ENCODE peak calls at places on chromosome 17, in six cellular contexts. X is neural progenitor cell, K is cardiac muscle cell, M is ascending aorta, S is AG04450, E is HCT116. C is an unnamed sample.

GRCh38 chr17:66638707-66639479 is 196.0 kb upstream of the CACNG5 start:
- DNase-seq in S (no peak), K (no peak), M (no peak), X (no peak), E (no peak), C (no peak)

GRCh38 chr17:36592316-36592710 is 634 bp downstream of the DHRS11 start:
- DNase-seq in E (no peak), S (no peak), M (no peak), K (peak), X (peak), C (no peak)

GRCh38 chr17:39212200-39212810 is 12.2 kb downstream of the RPL19 start:
- DNase-seq in E (no peak), K (no peak), X (no peak), S (no peak), M (no peak), C (no peak)

GRCh38 chr17:40303706-40304450 is 5.1 kb upstream of the RARA start:
- DNase-seq in K (no peak), E (no peak), S (no peak), X (no peak), M (no peak), C (no peak)

GRCh38 chr17:16122697-16123434 is 92.5 kb downstream of the NCOR1 start:
- DNase-seq in S (no peak), K (no peak), M (no peak), E (no peak), X (no peak), C (no peak)

GRCh38 chr17:72946126-72946525 is 146.4 kb downstream of the SLC39A11 start:
- DNase-seq in E (no peak), M (no peak), X (no peak), K (no peak), S (no peak), C (no peak)

GRCh38 chr17:49230636-49231562 is at the start of gene PHOSPHO1:
- DNase-seq in E (peak), K (peak), M (peak), S (peak), X (peak), C (peak)

GRCh38 chr17:9828296-9829059 is 2.8 kb downstream of the GLP2R start:
- DNase-seq in M (no peak), E (no peak), S (no peak), K (no peak), X (no peak), C (no peak)

GRCh38 chr17:6507535-6507934 is 48.8 kb downstream of the PITPNM3 start:
- DNase-seq in K (no peak), M (no peak), S (peak), E (peak), X (no peak), C (peak)

GRCh38 chr17:39826334-39826733 is 37.8 kb downstream of the IKZF3 start:
- DNase-seq in E (no peak), X (no peak), S (no peak), K (no peak), M (no peak), C (no peak)

GRCh38 chr17:32161029-32161428 is 18.7 kb downstream of the RHOT1 start:
- DNase-seq in K (no peak), S (no peak), X (no peak), E (no peak), M (no peak), C (peak)

GRCh38 chr17:49996495-49997255 is 1.7 kb upstream of the DLX3 start:
- DNase-seq in E (no peak), K (peak), S (no peak), M (no peak), X (peak), C (no peak)

GRCh38 chr17:68511254-68511670 is 968 bp upstream of the PRKAR1A start:
- DNase-seq in K (no peak), M (no peak), X (no peak), E (no peak), S (no peak), C (no peak)

GRCh38 chr17:5413682-5414081 is 5.8 kb downstream of the NUP88 start:
- DNase-seq in S (peak), X (no peak), M (no peak), K (no peak), E (peak), C (peak)

GRCh38 chr17:7997186-7997585 is 5.2 kb upstream of the GUCY2D start:
- DNase-seq in X (peak), E (peak), M (no peak), K (peak), S (no peak), C (no peak)

GRCh38 chr17:19724501-19725420 is 8.4 kb upstream of the SLC47A2 start:
- DNase-seq in S (no peak), K (no peak), E (no peak), X (no peak), M (peak), C (no peak)

GRCh38 chr17:48241131-48241591 is 133.6 kb downstream of the SNX11 start:
- DNase-seq in M (peak), S (no peak), E (peak), K (no peak), X (no peak), C (peak)

GRCh38 chr17:2140683-2141082 is 85.8 kb downstream of the HIC1 start:
- DNase-seq in X (no peak), E (no peak), S (no peak), M (no peak), K (no peak), C (no peak)

GRCh38 chr17:2143332-2143731 is 88.4 kb downstream of the HIC1 start:
- DNase-seq in M (no peak), S (no peak), K (no peak), X (no peak), E (no peak), C (no peak)

GRCh38 chr17:2138768-2139167 is 83.9 kb downstream of the HIC1 start:
- DNase-seq in E (no peak), K (peak), S (no peak), X (no peak), M (no peak), C (no peak)

GRCh38 chr17:2138318-2138717 is 83.4 kb downstream of the HIC1 start:
- DNase-seq in K (peak), E (no peak), M (no peak), X (no peak), S (no peak), C (no peak)

GRCh38 chr17:2137342-2138098 is 82.6 kb downstream of the HIC1 start:
- DNase-seq in X (peak), K (no peak), M (no peak), E (peak), S (no peak), C (peak)
- H3K27ac ChIP-seq in X (no peak), K (peak), M (no peak), E (no peak), S (peak), C (peak)

GRCh38 chr17:63568563-63568962 is 18.3 kb downstream of the DCAF7 start:
- DNase-seq in M (no peak), E (no peak), S (no peak), X (no peak), K (no peak), C (no peak)

GRCh38 chr17:63578769-63579111 is 22.0 kb upstream of the TACO1 start:
- DNase-seq in S (no peak), M (no peak), X (no peak), K (no peak), E (no peak), C (no peak)

GRCh38 chr17:63571632-63572310 is 21.5 kb downstream of the DCAF7 start:
- DNase-seq in X (no peak), E (no peak), M (no peak), K (peak), S (peak), C (peak)

GRCh38 chr17:63578027-63578768 is 22.5 kb upstream of the TACO1 start:
- DNase-seq in K (no peak), E (no peak), M (no peak), X (no peak), S (no peak), C (no peak)

DNA sequence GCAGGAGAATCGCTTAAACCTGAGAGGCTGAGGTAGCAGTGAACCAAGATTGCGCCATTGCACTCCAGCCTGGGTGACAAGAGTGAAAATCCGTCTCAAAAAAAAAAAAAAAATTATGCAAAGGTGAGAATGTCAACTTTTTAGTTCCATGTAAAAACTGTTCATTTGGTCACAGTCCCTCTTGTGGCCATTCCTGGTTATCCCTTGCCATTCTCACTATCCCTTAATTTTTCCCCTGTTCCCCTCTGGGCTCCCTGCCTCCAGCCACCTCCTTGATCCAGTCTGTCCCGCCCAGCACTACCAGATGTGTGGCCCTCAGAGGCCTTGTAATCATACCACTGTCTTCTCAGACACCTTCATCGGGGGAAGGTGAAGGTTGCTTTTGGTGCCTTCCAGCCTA is 23.4 kb downstream of the DCAF7 start:
- DNase-seq in S (no peak), K (no peak), M (no peak), E (no peak), X (peak), C (no peak)
- TF ChIP-seq CTCF in S (peak), K (peak), M (peak), E (peak), X (peak), C (peak)

GRCh38 chr17:920190-920589 is 59.4 kb downstream of the NXN start:
- DNase-seq in S (no peak), E (no peak), K (no peak), M (no peak), X (no peak), C (no peak)

GRCh38 chr17:917391-917811 is 62.2 kb downstream of the NXN start:
- DNase-seq in K (no peak), X (no peak), S (no peak), M (no peak), E (no peak), C (no peak)

GRCh38 chr17:916315-916714 is 63.3 kb downstream of the NXN start:
- DNase-seq in K (no peak), X (no peak), M (no peak), S (no peak), E (no peak), C (no peak)

GRCh38 chr17:915416-916201 is 64.0 kb downstream of the NXN start:
- DNase-seq in M (no peak), E (no peak), X (peak), S (no peak), K (peak), C (no peak)

GRCh38 chr17:918102-918740 is 61.4 kb downstream of the NXN start:
- DNase-seq in S (no peak), E (no peak), K (no peak), X (no peak), M (no peak), C (no peak)
- H3K27ac ChIP-seq in S (no peak), E (no peak), K (peak), X (no peak), M (no peak), C (no peak)

DNA sequence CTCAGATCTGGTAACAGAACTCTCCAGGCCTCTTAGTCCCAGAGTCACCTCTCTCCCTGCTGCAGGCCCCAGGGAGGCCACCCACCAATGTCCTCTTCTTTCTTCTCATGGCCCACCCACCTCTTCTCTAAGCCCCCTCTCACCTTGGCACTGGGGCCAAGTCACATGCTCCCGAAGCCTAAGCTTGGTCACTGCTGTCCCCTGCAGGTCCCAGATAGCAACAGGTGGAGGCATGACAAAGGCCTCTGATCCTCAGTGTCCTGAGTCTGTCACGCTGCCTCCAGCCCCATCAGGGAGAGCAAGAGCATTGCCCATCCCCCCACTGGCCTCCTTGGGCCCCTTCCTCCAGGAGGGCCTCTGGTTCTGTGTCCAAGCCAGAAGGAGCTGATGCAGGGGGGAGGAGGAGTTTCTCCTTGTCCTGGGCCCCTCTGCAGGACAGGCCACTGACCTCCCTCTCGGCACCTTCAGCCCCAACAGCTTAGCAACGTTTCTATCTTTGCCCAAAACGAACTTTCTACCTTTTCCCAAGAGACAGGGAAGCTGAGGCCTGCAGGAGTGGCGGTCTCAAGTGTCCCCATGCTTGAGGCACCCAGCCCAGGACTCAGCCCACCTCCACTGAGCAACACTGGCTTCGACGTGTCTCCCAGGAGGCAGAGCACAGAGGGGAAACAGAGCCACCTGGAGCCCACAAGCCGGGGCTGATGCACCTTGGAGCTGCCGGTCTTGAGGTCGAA is 8.6 kb downstream of the P2RX1 start:
- DNase-seq in S (no peak), E (no peak), K (no peak), M (no peak), X (peak), C (no peak)
- TF ChIP-seq CTCF in S (peak), E (peak), K (no peak), M (peak), X (peak), C (peak)

GRCh38 chr17:45112559-45113423 is 19.5 kb downstream of the PLCD3 start:
- DNase-seq in E (no peak), M (no peak), K (no peak), X (no peak), S (no peak), C (no peak)
- H3K27ac ChIP-seq in E (no peak), M (peak), K (no peak), X (no peak), S (no peak), C (no peak)

DNA sequence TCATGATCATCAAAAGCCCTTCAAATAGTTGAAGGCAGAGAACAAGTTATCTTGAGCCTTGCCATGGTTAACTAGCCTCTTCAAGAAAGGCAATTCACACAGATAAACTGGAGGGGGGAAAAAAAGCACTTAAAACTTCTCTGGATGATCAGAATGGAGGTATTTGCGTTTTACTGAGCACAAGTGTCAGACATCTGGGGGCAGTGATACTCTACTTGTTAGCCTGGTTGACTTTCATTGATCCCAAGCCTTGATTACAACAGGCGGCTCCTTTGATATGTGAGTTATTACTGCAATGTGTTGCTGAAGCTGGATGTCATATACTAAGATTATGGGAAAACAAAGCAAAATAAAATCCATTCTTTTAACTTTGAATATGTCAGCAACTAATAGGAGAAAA is 155.0 kb upstream of the HS3ST3A1 start:
- DNase-seq in M (no peak), K (peak), E (no peak), S (no peak), X (no peak), C (no peak)
- TF ChIP-seq CTCF in M (no peak), K (no peak), E (no peak), S (no peak), X (no peak), C (no peak)